ENCODE peak calls at places on chromosomes 7 and 10, in four cellular contexts. M, G, V and K are unnamed samples.

GRCh38 chr10:11837372-11838161 is 14.4 kb downstream of the PROSER2 start:
- DNase-seq in M (no peak), G (no peak), V (no peak), K (no peak)

GRCh38 chr7:71868797-71869196 is 543.3 kb downstream of the CALN1 start:
- DNase-seq in M (no peak), G (no peak), V (no peak), K (no peak)

GRCh38 chr7:148697950-148698396 is 730 bp upstream of the CUL1 start:
- DNase-seq in M (no peak), G (no peak), V (no peak), K (no peak)

GRCh38 chr10:28561531-28561930 is 28.6 kb downstream of the WAC start:
- DNase-seq in M (no peak), G (no peak), V (no peak), K (no peak)

GRCh38 chr10:3893904-3894563 is 109.0 kb upstream of the KLF6 start:
- DNase-seq in M (no peak), G (no peak), V (no peak), K (no peak)

GRCh38 chr7:151103973-151104372 is 17.7 kb downstream of the AGAP3 start:
- DNase-seq in M (no peak), G (no peak), V (no peak), K (no peak)

GRCh38 chr7:23346316-23346715 is 47.2 kb downstream of the MALSU1 start:
- DNase-seq in M (no peak), G (no peak), V (peak; percentile 42), K (no peak)

GRCh38 chr7:47228386-47229014 is 353.4 kb downstream of the TNS3 start:
- DNase-seq in M (no peak), G (no peak), V (no peak), K (no peak)

GRCh38 chr10:22573820-22574569 is 140.4 kb downstream of the PIP4K2A start:
- DNase-seq in M (peak; percentile 49), G (no peak), V (peak; percentile 49), K (no peak)

GRCh38 chr7:90966346-90966745 is 297.9 kb upstream of the FZD1 start:
- DNase-seq in M (no peak), G (no peak), V (no peak), K (no peak)

GRCh38 chr7:25250386-25250785 is 22.1 kb upstream of the NPVF start:
- DNase-seq in M (no peak), G (no peak), V (no peak), K (no peak)